ENCODE peak calls at places on chromosomes 3 and 15, in nine cellular contexts. Z is right lobe of liver, R is neural progenitor cell, B is GM12864, D is brain microvascular endothelial cell, P is AG09309, Y is ovary, Q is foreskin fibroblast, J is prostate gland. L is an unnamed sample.

GRCh38 chr3:42263354-42264346 is 2.3 kb downstream of the CCK start:
- DNase-seq in B (no peak), P (no peak), J (no peak), Q (peak), D (no peak), Z (no peak), Y (no peak), R (peak), L (no peak)

GRCh38 chr15:66411190-66411589 is 24.5 kb downstream of the MAP2K1 start:
- DNase-seq in Y (no peak), Q (no peak), Z (no peak), R (no peak), J (no peak), B (no peak), D (no peak), P (no peak), L (no peak)

GRCh38 chr15:89090791-89091666 is 2.8 kb downstream of the ABHD2 start:
- DNase-seq in B (no peak), J (peak), Z (peak), Y (peak), P (peak), R (no peak), Q (peak), D (peak), L (no peak)

GRCh38 chr3:28053759-28054158 is 187.7 kb upstream of the CMC1 start:
- DNase-seq in R (no peak), Q (peak), Z (no peak), B (no peak), P (peak), J (no peak), D (peak), Y (no peak), L (peak)

GRCh38 chr3:185702564-185703225 is 116.6 kb downstream of the SENP2 start:
- DNase-seq in Y (no peak), D (no peak), J (no peak), P (no peak), R (no peak), Q (no peak), B (no peak), Z (peak), L (no peak)

GRCh38 chr3:152779649-152780048 is 55.3 kb upstream of the P2RY1 start:
- DNase-seq in Z (no peak), P (no peak), D (peak), Q (peak), J (no peak), B (no peak), Y (no peak), R (peak), L (no peak)

GRCh38 chr15:75729304-75730069 is 16.8 kb upstream of the CSPG4 start:
- DNase-seq in P (no peak), Z (peak), R (no peak), Y (no peak), D (no peak), Q (no peak), J (no peak), B (no peak), L (no peak)

GRCh38 chr3:172244011-172244410 is 204.2 kb downstream of the GHSR start:
- DNase-seq in J (no peak), Y (no peak), B (no peak), P (no peak), Z (no peak), D (no peak), Q (peak), R (no peak), L (peak)

GRCh38 chr3:25117005-25117593 is 311.0 kb upstream of the RARB start:
- DNase-seq in Y (no peak), R (no peak), D (no peak), Q (no peak), B (no peak), Z (no peak), P (no peak), J (no peak), L (no peak)

GRCh38 chr3:122560680-122561079 is 3.4 kb downstream of the PARP9 start:
- DNase-seq in P (no peak), Q (peak), Y (no peak), J (peak), B (peak), R (peak), D (peak), Z (no peak), L (peak)

GRCh38 chr15:69971771-69972170 is 125.9 kb downstream of the TLE3 start:
- DNase-seq in Y (no peak), J (no peak), Q (no peak), Z (no peak), P (no peak), D (no peak), B (no peak), R (no peak), L (no peak)

GRCh38 chr3:194249323-194250103 is 101.6 kb downstream of the CPN2 start:
- DNase-seq in R (no peak), B (no peak), P (no peak), Y (peak), D (no peak), J (no peak), Q (no peak), Z (no peak), L (no peak)

GRCh38 chr3:62319570-62320243 is 53.6 kb downstream of the FEZF2 start:
- DNase-seq in Y (no peak), B (no peak), J (peak), R (no peak), Z (no peak), D (no peak), P (no peak), Q (no peak), L (no peak)

GRCh38 chr3:7309707-7310106 is 448.8 kb downstream of the GRM7 start:
- DNase-seq in D (no peak), Y (peak), Q (no peak), Z (no peak), P (no peak), J (peak), B (no peak), R (no peak), L (no peak)

GRCh38 chr3:18441521-18441920 is 16.4 kb upstream of the SATB1 start:
- DNase-seq in P (no peak), Z (no peak), Y (no peak), R (no peak), Q (no peak), B (no peak), D (no peak), J (no peak), L (no peak)

GRCh38 chr15:80061581-80061980 is 2.1 kb downstream of the ZFAND6 start:
- DNase-seq in B (no peak), P (no peak), J (no peak), D (no peak), R (no peak), Y (no peak), Q (peak), Z (no peak), L (no peak)

GRCh38 chr3:69865920-69866679 is 126.8 kb downstream of the MITF start:
- DNase-seq in R (peak), D (no peak), Z (peak), Y (peak), P (no peak), B (no peak), Q (peak), J (peak), L (no peak)

GRCh38 chr15:98648654-98649537 is 557 bp downstream of the IGF1R start:
- DNase-seq in Z (peak), Q (peak), R (peak), P (no peak), D (no peak), B (no peak), J (peak), Y (peak), L (no peak)

GRCh38 chr15:57248074-57248473 is 128.2 kb upstream of the CGNL1 start:
- DNase-seq in B (no peak), P (no peak), R (no peak), D (no peak), Z (no peak), Y (no peak), J (no peak), Q (no peak), L (no peak)

GRCh38 chr3:158935846-158936245 is 134.0 kb downstream of the MFSD1 start:
- DNase-seq in P (no peak), Y (no peak), J (no peak), D (no peak), R (no peak), Q (peak), Z (no peak), B (no peak), L (no peak)

GRCh38 chr3:6860911-6861330 is at the start of gene GRM7:
- DNase-seq in J (no peak), D (no peak), Z (no peak), Y (peak), R (peak), P (no peak), Q (peak), B (no peak), L (no peak)

GRCh38 chr3:183306798-183307671 is 54.0 kb downstream of the B3GNT5 start:
- DNase-seq in D (peak), P (no peak), Y (no peak), Z (peak), J (peak), Q (peak), B (no peak), R (no peak), L (no peak)

GRCh38 chr3:177602601-177603136 is 405.4 kb upstream of the TBL1XR1 start:
- DNase-seq in P (no peak), B (no peak), J (no peak), R (no peak), Z (no peak), D (no peak), Y (no peak), Q (peak), L (no peak)

GRCh38 chr3:138381950-138382715 is 33.8 kb downstream of the MRAS start:
- DNase-seq in R (peak), B (no peak), J (peak), Z (peak), D (peak), Q (peak), Y (peak), P (peak), L (peak)

GRCh38 chr3:81443948-81444347 is 317.5 kb downstream of the GBE1 start:
- DNase-seq in Q (peak), D (peak), B (no peak), Y (no peak), R (no peak), Z (no peak), J (no peak), P (peak), L (peak)

GRCh38 chr3:177336841-177337430 is 139.7 kb upstream of the TBL1XR1 start:
- DNase-seq in P (no peak), J (no peak), Z (no peak), R (no peak), Y (no peak), Q (peak), D (peak), B (no peak), L (no peak)

GRCh38 chr15:64093627-64094417 is at the start of gene CIAO2A:
- DNase-seq in R (peak), J (peak), Y (peak), Z (peak), D (peak), Q (peak), B (peak), P (peak), L (peak)

GRCh38 chr15:64092075-64092820 is 1.4 kb downstream of the CIAO2A start:
- DNase-seq in Z (no peak), J (no peak), B (no peak), Y (no peak), Q (no peak), D (no peak), R (no peak), P (no peak), L (no peak)

GRCh38 chr15:64090527-64090926 is 3.1 kb downstream of the CIAO2A start:
- DNase-seq in J (no peak), Y (no peak), Q (no peak), D (no peak), R (no peak), B (no peak), Z (no peak), P (no peak), L (no peak)

GRCh38 chr15:64095431-64095794 is 369 bp upstream of the SNX1 start:
- DNase-seq in B (no peak), Z (no peak), R (no peak), Y (no peak), P (no peak), D (no peak), J (no peak), Q (no peak), L (no peak)

DNA sequence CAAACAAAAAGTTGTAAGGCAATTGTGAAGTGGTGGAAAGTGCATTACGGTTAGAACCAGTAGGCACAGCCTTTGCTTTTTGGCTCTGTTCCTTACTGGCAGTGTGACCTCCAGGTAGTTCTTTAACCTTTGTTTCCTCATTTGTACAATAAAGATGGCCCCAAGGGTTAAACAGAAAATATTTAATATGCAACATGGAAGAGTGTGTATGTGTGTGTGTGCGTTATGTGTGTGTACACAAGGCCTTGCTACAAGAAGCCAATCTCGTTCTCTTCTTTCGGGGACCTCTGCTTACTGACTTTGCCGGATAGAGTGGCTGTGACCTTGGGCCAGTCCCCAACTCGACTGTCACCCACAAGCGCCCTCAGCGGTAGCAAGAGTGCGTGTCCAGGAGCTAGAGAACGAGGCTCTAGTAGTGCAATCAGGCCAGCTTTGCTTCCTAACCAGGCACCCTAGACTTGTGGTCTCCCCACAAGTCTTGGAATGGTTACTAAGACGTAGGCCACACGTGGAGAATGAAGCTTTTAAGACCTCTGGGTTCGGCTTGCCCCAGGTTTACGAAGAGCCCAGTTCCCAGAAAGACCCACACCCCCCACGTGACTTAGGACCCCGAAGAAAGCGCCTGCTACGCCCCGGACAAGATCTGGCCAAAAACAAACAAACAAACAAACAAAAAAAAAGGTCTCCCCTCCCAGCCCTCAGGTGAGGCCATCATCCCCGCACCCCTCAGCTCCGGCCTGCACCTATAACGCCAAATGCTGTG is 593 bp downstream of the CIAO2A start:
- DNase-seq in B (no peak), P (no peak), Q (peak), D (peak), R (peak), Z (peak), Y (peak), J (peak), L (no peak)
- TF ChIP-seq CTCF in B (peak), P (peak), Q (no peak), D (peak), R (peak), Z (peak), Y (no peak), J (no peak), L (no peak)

GRCh38 chr3:16076564-16076963 is 97.9 kb upstream of the GALNT15 start:
- DNase-seq in B (no peak), Y (no peak), D (no peak), P (no peak), R (no peak), Q (no peak), Z (no peak), J (no peak), L (no peak)
- TF ChIP-seq CTCF in B (no peak), Y (no peak), D (no peak), P (no peak), R (no peak), Q (no peak), Z (no peak), J (no peak), L (no peak)

DNA sequence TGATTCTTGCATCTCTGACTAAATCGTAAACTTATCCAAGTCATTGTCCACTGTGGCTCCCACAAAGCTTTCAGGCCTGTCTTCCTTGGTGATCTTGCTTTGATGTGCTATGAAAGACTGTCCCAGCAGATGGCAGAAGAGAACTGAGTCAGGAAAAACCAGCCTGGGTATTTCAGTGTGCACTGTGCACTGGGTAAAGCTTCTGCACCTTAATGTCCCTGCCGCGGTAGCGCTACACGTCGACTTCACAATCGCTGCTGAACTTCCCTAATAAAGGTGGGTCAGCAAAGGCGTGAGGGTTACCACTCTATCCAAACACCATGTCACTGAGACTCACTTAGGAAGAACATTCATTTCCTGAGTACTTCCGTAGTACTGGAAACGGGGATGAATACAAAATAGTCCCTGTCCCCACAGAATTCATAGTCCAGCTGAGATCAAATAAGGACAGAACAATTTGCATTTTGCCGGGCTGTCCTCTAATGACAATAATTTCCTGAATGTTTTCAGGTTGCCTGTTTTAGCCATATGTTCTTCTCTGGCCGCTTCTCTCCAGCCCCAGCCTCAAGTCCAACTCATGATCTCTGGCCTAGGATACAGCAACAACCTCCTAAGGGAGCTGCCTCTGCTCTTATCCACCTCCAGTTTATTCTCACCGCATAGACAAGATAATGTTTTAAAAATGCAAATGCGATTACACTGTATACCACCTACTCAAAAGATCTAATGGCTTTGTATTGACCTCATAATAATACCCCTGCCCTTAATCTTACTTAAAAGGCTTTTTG is 83.6 kb upstream of the AKAP13 start:
- DNase-seq in B (peak), J (peak), Y (peak), Z (peak), P (peak), R (peak), D (peak), Q (peak), L (no peak)
- TF ChIP-seq CTCF in B (peak), J (peak), Y (peak), Z (peak), P (peak), R (peak), D (peak), Q (peak), L (peak)

DNA sequence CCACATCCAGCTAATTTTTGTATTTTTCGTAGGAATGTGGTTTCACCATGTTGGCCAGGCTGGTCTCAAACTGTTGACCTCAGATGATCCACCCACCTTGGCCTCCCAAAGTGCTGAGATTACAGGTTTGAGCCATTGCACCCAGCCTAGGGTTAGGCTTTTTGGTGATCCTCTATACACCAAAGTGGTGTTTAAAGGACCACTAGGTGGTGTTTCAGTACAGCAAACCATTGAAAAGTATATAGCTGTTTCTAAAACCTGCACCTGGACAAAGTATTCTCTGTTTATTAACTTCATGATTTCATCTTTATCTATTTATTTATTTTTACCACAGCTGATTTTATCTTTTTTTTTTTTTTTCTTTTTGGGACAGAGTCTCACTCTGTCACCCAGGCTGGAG is 68.4 kb downstream of the MINDY2 start:
- DNase-seq in B (no peak), Q (no peak), Y (no peak), J (no peak), R (no peak), Z (no peak), D (no peak), P (no peak), L (no peak)
- TF ChIP-seq CTCF in B (peak), Q (peak), Y (no peak), J (peak), R (peak), Z (no peak), D (peak), P (peak), L (no peak)

GRCh38 chr15:25541228-25541627 is 102.4 kb upstream of the UBE3A start:
- DNase-seq in D (no peak), Q (no peak), J (no peak), B (no peak), Z (no peak), P (no peak), R (no peak), Y (no peak), L (no peak)

GRCh38 chr15:25544076-25544475 is 105.3 kb upstream of the UBE3A start:
- DNase-seq in Y (no peak), P (no peak), B (no peak), Z (no peak), J (no peak), D (no peak), R (no peak), Q (no peak), L (no peak)

GRCh38 chr15:25545017-25545416 is 106.2 kb upstream of the UBE3A start:
- DNase-seq in J (no peak), Q (no peak), B (no peak), Y (no peak), D (no peak), P (no peak), R (no peak), Z (no peak), L (no peak)

GRCh38 chr15:25542648-25543047 is 103.8 kb upstream of the UBE3A start:
- DNase-seq in B (no peak), R (no peak), J (no peak), Q (no peak), P (no peak), Y (no peak), D (no peak), Z (no peak), L (no peak)

GRCh38 chr15:25543156-25543555 is 104.3 kb upstream of the UBE3A start:
- DNase-seq in B (no peak), Q (peak), D (no peak), Z (no peak), R (peak), J (peak), P (peak), Y (peak), L (no peak)
- TF ChIP-seq CTCF in B (no peak), Q (no peak), D (no peak), Z (no peak), R (no peak), J (no peak), P (no peak), Y (no peak), L (no peak)

GRCh38 chr3:136276049-136276755 is 26.1 kb downstream of the PCCB start:
- DNase-seq in P (no peak), J (no peak), Z (no peak), D (peak), B (no peak), Y (no peak), Q (no peak), R (no peak), L (peak)
- TF ChIP-seq CTCF in P (no peak), J (no peak), Z (no peak), D (peak), B (no peak), Y (no peak), Q (peak), R (peak), L (peak)